ENCODE peak calls at places on chromosomes 2 and 18, in four cellular contexts. E is aorta, R is gastrocnemius medialis, B is prostate gland. C is an unnamed sample. For H3K36me3, the result is how much of the 10 kb centered on the place peaks cover.

GRCh38 chr2:7121851-7122250 is 204.6 kb downstream of the RNF144A start:
- DNase-seq in B (no peak), R (no peak), E (no peak), C (no peak)

GRCh38 chr2:216679658-216680024 is 15.7 kb downstream of the IGFBP5 start:
- DNase-seq in E (peak), R (peak), B (no peak), C (no peak)

GRCh38 chr18:75497576-75497975 is 70.1 kb upstream of the SMIM21 start:
- DNase-seq in R (no peak), E (no peak), B (no peak), C (no peak)

GRCh38 chr2:55511508-55512124 is 7.9 kb upstream of the CFAP36 start:
- DNase-seq in R (no peak), B (no peak), E (no peak), C (peak)

GRCh38 chr2:223941579-223942277 is 3.4 kb downstream of the WDFY1 start:
- DNase-seq in E (no peak), R (no peak), B (no peak), C (peak)

GRCh38 chr2:109370399-109370990 is 241.5 kb downstream of the SH3RF3 start:
- DNase-seq in E (no peak), B (no peak), R (no peak), C (no peak)

GRCh38 chr18:56789004-56789888 is 138.1 kb downstream of the WDR7 start:
- DNase-seq in R (no peak), E (no peak), B (no peak), C (peak)

GRCh38 chr2:162824319-162824718 is 14.2 kb downstream of the KCNH7 start:
- DNase-seq in B (no peak), R (no peak), E (no peak), C (no peak)

GRCh38 chr2:65710779-65711295 is 278.4 kb upstream of the SPRED2 start:
- DNase-seq in E (no peak), B (no peak), R (no peak), C (no peak)

GRCh38 chr2:100013892-100014677 is 128.3 kb downstream of the AFF3 start:
- DNase-seq in B (no peak), E (peak), R (no peak), C (no peak)

GRCh38 chr2:98861601-98862000 is 74.4 kb downstream of the CRACDL start:
- DNase-seq in B (no peak), R (no peak), E (no peak), C (no peak)

GRCh38 chr2:163591461-163591860 is 144.3 kb downstream of the FIGN start:
- DNase-seq in B (no peak), E (no peak), R (no peak), C (no peak)

GRCh38 chr2:186347472-186347871 is 138.6 kb upstream of the ZC3H15 start:
- DNase-seq in B (no peak), E (no peak), R (no peak), C (no peak)

GRCh38 chr2:197073701-197074433 is 147.4 kb upstream of the PGAP1 start:
- DNase-seq in B (no peak), E (peak), R (peak), C (no peak)

GRCh38 chr2:74982581-74982980 is 24.1 kb downstream of the POLE4 start:
- DNase-seq in R (no peak), B (no peak), E (no peak), C (no peak)

GRCh38 chr18:58315739-58316215 is 271.8 kb downstream of the NEDD4L start:
- DNase-seq in R (peak), B (no peak), E (no peak), C (peak)

GRCh38 chr2:176001903-176002683 is at the start of gene LNPK:
- DNase-seq in E (peak), R (peak), B (peak), C (peak)

DNA sequence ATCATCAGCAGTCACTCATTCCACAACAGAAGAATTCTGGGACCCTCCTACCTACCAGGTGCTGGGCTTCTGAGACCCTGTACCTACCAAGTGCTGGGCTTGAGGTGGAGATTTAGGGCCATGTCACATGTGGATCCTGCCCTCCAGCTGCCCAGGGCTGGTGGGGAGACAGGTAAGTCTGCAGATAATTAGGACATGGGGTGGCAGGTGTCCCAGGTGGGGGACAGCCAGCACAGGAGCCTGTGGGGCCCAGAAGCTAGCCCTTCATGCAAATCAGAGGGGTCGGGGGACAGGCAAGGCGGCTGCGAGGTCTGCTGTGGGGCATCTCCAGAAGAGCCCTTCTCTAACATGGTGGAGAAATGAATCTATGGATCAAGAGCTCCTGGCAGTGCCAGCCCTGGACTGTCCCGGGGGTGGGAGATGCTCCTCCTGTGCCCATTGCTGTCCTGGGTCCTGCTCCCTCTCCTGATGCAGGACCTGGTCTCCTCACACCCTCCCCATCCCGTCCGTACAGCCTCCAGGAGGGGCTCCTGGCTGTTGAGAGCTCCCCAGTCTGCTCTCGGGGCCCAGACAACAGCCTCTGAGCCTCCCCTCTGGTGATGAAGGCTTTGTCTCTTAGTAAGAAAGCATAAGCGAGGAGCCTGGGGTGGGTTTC is 106.3 kb upstream of the GLI2 start:
- DNase-seq in B (no peak), E (no peak), R (no peak), C (no peak)
- H3K27ac ChIP-seq in B (peak), E (no peak), R (no peak), C (no peak)

GRCh38 chr2:26330604-26331003 is 15.3 kb upstream of the SELENOI start:
- DNase-seq in B (no peak), E (no peak), R (no peak), C (no peak)

GRCh38 chr2:26333286-26333685 is 12.7 kb upstream of the SELENOI start:
- DNase-seq in B (no peak), E (no peak), R (no peak), C (peak)

GRCh38 chr2:26327291-26328272 is 18.4 kb upstream of the SELENOI start:
- DNase-seq in B (no peak), R (no peak), E (no peak), C (no peak)

GRCh38 chr2:26326514-26326913 is 19.4 kb upstream of the SELENOI start:
- DNase-seq in B (no peak), R (no peak), E (no peak), C (no peak)

GRCh38 chr2:26330114-26330581 is 15.8 kb upstream of the SELENOI start:
- DNase-seq in E (peak), B (peak), R (peak), C (peak)
- H3K4me3 ChIP-seq in E (no peak), B (no peak), R (no peak), C (no peak)

GRCh38 chr18:23462876-23463275 is 9.8 kb downstream of the RIOK3 start:
- DNase-seq in B (no peak), R (no peak), E (no peak), C (no peak)
- H3K36me3 ChIP-seq in B (under half), R (under half), E (under half), C (under half)

GRCh38 chr2:218883491-218884490 is 3.1 kb downstream of the WNT10A start:
- DNase-seq in R (no peak), E (peak), B (peak), C (peak)

GRCh38 chr2:218882463-218882821 is 1.8 kb downstream of the WNT10A start:
- DNase-seq in R (no peak), B (no peak), E (no peak), C (no peak)

GRCh38 chr2:218884519-218884918 is 3.9 kb downstream of the WNT10A start:
- DNase-seq in B (no peak), R (no peak), E (peak), C (no peak)

GRCh38 chr2:218881744-218882462 is 1.3 kb downstream of the WNT10A start:
- DNase-seq in B (no peak), E (peak), R (no peak), C (no peak)

GRCh38 chr2:218882866-218883366 is 2.3 kb downstream of the WNT10A start:
- DNase-seq in R (no peak), E (peak), B (no peak), C (no peak)
- H3K27ac ChIP-seq in R (no peak), E (no peak), B (peak), C (no peak)

GRCh38 chr2:213237787-213238186 is 46.5 kb upstream of the SPAG16 start:
- DNase-seq in B (no peak), R (no peak), E (no peak), C (no peak)
- H3K4me3 ChIP-seq in B (no peak), R (no peak), E (no peak), C (no peak)

GRCh38 chr18:48927286-48928080 is 23.3 kb downstream of the SMAD7 start:
- DNase-seq in B (no peak), R (no peak), E (no peak), C (peak)

GRCh38 chr18:48922801-48923730 is 27.7 kb downstream of the SMAD7 start:
- DNase-seq in E (peak), R (no peak), B (peak), C (peak)

GRCh38 chr18:48926420-48926857 is 24.3 kb downstream of the SMAD7 start:
- DNase-seq in E (no peak), B (no peak), R (no peak), C (peak)

GRCh38 chr18:48923746-48924580 is 26.8 kb downstream of the SMAD7 start:
- DNase-seq in R (no peak), E (no peak), B (no peak), C (peak)

DNA sequence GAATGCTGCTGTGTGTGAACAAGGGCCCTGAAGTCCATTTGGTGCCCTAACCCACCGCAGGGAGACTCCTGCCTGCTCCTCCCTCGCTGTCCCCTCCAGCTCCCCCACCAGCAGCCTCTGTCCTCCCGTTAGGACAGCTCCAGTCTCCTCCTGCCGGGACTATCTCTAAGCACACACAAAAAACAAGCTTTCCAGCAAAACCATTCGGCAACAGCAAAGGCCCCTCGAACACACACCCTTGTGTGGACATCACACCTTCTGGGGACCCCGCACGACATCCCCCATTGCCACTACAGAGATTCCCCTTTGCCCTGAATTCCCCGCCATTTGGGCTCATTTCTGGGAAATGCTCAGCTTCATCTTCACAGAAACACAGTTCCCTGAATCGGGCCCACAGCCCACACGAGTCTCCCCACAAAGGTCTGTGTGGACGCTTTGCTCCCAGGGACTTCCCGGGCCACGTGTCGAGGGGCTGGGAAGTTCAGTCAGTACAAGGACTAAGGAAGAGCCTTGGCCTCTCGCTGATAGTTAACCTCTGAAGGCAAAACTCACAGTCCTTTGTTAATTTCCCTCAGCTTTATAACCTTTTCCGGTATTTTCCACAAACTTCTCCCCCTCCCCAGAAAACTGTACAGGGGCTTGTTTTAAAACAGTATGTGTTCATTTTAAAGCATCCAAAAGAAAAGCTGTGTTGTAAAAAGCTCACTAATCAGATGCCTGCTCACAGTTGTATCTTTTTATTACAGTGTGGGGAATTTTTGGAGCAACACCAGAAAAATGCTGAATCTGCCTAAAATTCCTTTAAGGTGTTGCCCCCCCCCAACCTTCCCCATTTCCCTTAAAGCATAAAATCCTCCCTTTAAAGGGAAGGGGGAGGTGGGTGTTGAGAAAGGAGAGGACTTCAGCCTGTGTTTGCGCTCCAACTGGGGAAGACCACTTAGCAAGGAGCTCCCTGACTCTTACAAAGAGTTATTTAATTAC is 25.9 kb downstream of the SMAD7 start:
- DNase-seq in B (no peak), R (no peak), E (no peak), C (no peak)
- H3K36me3 ChIP-seq in B (under half), R (under half), E (under half), C (under half)

DNA sequence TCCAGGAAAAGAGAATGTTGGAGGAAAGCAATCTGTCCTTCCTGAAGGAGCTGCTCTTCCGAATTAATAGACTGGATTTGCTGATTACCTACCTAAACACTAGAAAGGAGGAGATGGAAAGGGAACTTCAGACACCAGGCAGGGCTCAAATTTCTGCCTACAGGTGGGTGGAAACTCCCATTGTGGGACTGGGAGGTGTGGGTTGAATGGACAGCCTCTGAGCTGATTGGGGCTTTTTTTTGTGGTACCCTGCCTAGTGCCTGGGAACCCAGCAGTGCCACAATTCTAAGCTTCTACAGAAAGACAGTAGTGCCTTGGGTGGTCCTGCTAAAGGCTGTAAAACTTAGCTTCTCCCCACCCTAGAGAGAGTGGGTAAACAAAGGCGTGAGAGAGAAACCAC is 6.3 kb downstream of the CASP8 start:
- DNase-seq in B (no peak), E (no peak), R (no peak), C (no peak)
- H3K27ac ChIP-seq in B (no peak), E (no peak), R (no peak), C (no peak)

DNA sequence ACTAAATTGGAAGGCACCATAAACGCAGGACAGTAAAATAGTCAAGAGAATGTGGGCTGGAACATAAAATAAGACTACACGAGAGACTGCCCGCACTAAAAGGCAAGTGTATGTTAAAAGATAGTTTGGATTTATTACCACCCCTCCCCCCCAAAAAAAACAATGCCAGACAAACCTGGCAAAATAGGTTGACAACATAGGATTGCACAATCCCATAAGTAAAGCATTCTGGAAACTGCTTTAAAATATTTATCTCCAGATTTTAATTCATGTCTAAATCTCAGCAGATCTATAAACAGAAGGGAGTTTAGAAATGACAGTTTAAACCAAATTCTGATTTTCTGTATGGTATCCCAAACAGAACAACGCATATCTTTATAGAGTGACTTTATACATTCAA is 455.1 kb downstream of the ERBB4 start:
- DNase-seq in E (no peak), R (no peak), B (no peak), C (no peak)
- H3K4me3 ChIP-seq in E (no peak), R (no peak), B (no peak), C (no peak)